ENCODE peak calls at places on chromosome 3, in six cellular contexts. O is NCI-H345; D is naive thymus-derived CD4-positive, alpha-beta T cell; H is HFFc6; J is T-helper 2 cell; W is stimulated activated CD4-positive, alpha-beta T cell treated with anti-CD3 and anti-CD28 coated beads, TNF-alpha, amount 100 ng/mL, for 24 hours. U is an unnamed sample.

GRCh38 chr3:4985330-4986174 is 6.3 kb downstream of the BHLHE40 start:
- DNase-seq in O (peak), D (no peak), H (no peak), J (peak), W (no peak), U (no peak)

GRCh38 chr3:55483196-55484095 is 3.7 kb downstream of the WNT5A start:
- DNase-seq in O (no peak), D (no peak), H (no peak), J (no peak), W (no peak), U (no peak)

GRCh38 chr3:141050913-141051632 is at the start of gene SPSB4:
- DNase-seq in O (peak), D (no peak), H (no peak), J (no peak), W (no peak), U (no peak)

GRCh38 chr3:177341766-177342165 is 144.5 kb upstream of the TBL1XR1 start:
- DNase-seq in O (no peak), D (no peak), H (no peak), J (no peak), W (no peak), U (no peak)

GRCh38 chr3:31908391-31909097 is 72.5 kb downstream of the OSBPL10 start:
- DNase-seq in O (peak), D (no peak), H (peak), J (no peak), W (no peak), U (no peak)

GRCh38 chr3:149581681-149582349 is 76.0 kb downstream of the WWTR1 start:
- DNase-seq in O (no peak), D (no peak), H (peak), J (no peak), W (no peak), U (peak)

GRCh38 chr3:43874290-43874689 is 183.6 kb downstream of the ABHD5 start:
- DNase-seq in O (no peak), D (no peak), H (no peak), J (no peak), W (no peak), U (no peak)

GRCh38 chr3:55719508-55719907 is 232.4 kb upstream of the WNT5A start:
- DNase-seq in O (no peak), D (no peak), H (no peak), J (no peak), W (no peak), U (no peak)

GRCh38 chr3:133995264-133995663 is 34.5 kb downstream of the SLCO2A1 start:
- DNase-seq in O (no peak), D (no peak), H (no peak), J (no peak), W (no peak), U (no peak)

GRCh38 chr3:17632401-17633100 is 109.9 kb downstream of the TBC1D5 start:
- DNase-seq in O (no peak), D (no peak), H (peak), J (no peak), W (no peak), U (peak)

U was measured in GM04503.